ENCODE peak calls at places on chromosomes 6 and 20, in five cellular contexts. One of them, this sample, is unnamed.

GRCh38 chr20:14958626-14959025 is 621.2 kb upstream of the FLRT3 start:
- DNase-seq in A549: no peak
- DNase-seq in HepG2: no peak
- DNase-seq in H1: no peak
- DNase-seq in SK-N-SH: no peak
- DNase-seq in this sample: no peak

GRCh38 chr6:151409260-151409659 is 17.9 kb upstream of the ZBTB2 start:
- DNase-seq in A549: no peak
- DNase-seq in HepG2: no peak
- DNase-seq in SK-N-SH: no peak
- DNase-seq in H1: no peak
- DNase-seq in this sample: no peak

GRCh38 chr20:157154-157553 is at the start of gene DEFB127:
- DNase-seq in H1: no peak
- DNase-seq in SK-N-SH: no peak
- DNase-seq in HepG2: no peak
- DNase-seq in A549: no peak
- DNase-seq in this sample: no peak

GRCh38 chr6:41150671-41151070 is 3.5 kb downstream of the TREML1 start:
- DNase-seq in SK-N-SH: no peak
- DNase-seq in H1: no peak
- DNase-seq in HepG2: no peak
- DNase-seq in A549: no peak
- DNase-seq in this sample: no peak

GRCh38 chr20:62691485-62691884 is 17.2 kb upstream of the NTSR1 start:
- DNase-seq in A549: no peak
- DNase-seq in SK-N-SH: no peak
- DNase-seq in H1: no peak
- DNase-seq in HepG2: no peak
- DNase-seq in this sample: no peak

GRCh38 chr6:141151710-141152417 is 980.9 kb upstream of the GJE1 start:
- DNase-seq in H1: no peak
- DNase-seq in A549: no peak
- DNase-seq in SK-N-SH: no peak
- DNase-seq in HepG2: no peak
- DNase-seq in this sample: no peak

GRCh38 chr6:2804516-2804915 is 37.1 kb downstream of the SERPINB1 start:
- DNase-seq in HepG2: no peak
- DNase-seq in SK-N-SH: peak
- DNase-seq in A549: no peak
- DNase-seq in H1: no peak
- DNase-seq in this sample: no peak

GRCh38 chr6:115891111-115891669 is 169.5 kb downstream of the FRK start:
- DNase-seq in SK-N-SH: no peak
- DNase-seq in HepG2: no peak
- DNase-seq in H1: no peak
- DNase-seq in A549: peak
- DNase-seq in this sample: peak

GRCh38 chr6:101429845-101430244 is 36.3 kb downstream of the GRIK2 start:
- DNase-seq in HepG2: no peak
- DNase-seq in SK-N-SH: no peak
- DNase-seq in A549: no peak
- DNase-seq in H1: no peak
- DNase-seq in this sample: no peak

GRCh38 chr6:112665114-112665513 is 318.0 kb downstream of the RFPL4B start:
- DNase-seq in HepG2: no peak
- DNase-seq in SK-N-SH: no peak
- DNase-seq in H1: no peak
- DNase-seq in A549: no peak
- DNase-seq in this sample: no peak

GRCh38 chr6:151445482-151445881 is 6.4 kb downstream of the RMND1 start:
- DNase-seq in HepG2: no peak
- DNase-seq in H1: no peak
- DNase-seq in SK-N-SH: no peak
- DNase-seq in A549: no peak
- DNase-seq in this sample: no peak

GRCh38 chr6:44221291-44221960 is 2.0 kb upstream of the SLC29A1 start:
- DNase-seq in SK-N-SH: peak
- DNase-seq in HepG2: peak
- DNase-seq in H1: no peak
- DNase-seq in A549: peak
- DNase-seq in this sample: no peak

GRCh38 chr20:62088258-62089127 is 22.8 kb upstream of the TAF4 start:
- DNase-seq in H1: no peak
- DNase-seq in HepG2: peak
- DNase-seq in A549: peak
- DNase-seq in SK-N-SH: no peak
- DNase-seq in this sample: no peak

GRCh38 chr6:42520786-42521607 is 42.8 kb upstream of the UBR2 start:
- DNase-seq in HepG2: no peak
- DNase-seq in A549: peak
- DNase-seq in H1: no peak
- DNase-seq in SK-N-SH: no peak
- DNase-seq in this sample: peak

GRCh38 chr6:155154158-155154830 is 109.5 kb upstream of the CLDN20 start:
- DNase-seq in HepG2: peak
- DNase-seq in SK-N-SH: peak
- DNase-seq in A549: no peak
- DNase-seq in H1: no peak
- DNase-seq in this sample: no peak

GRCh38 chr6:44202972-44203750 is 13.6 kb upstream of the MYMX start:
- DNase-seq in A549: no peak
- DNase-seq in HepG2: no peak
- DNase-seq in SK-N-SH: no peak
- DNase-seq in H1: no peak
- DNase-seq in this sample: no peak

GRCh38 chr6:13273931-13274706 is 54.2 kb downstream of the TBC1D7 start:
- DNase-seq in SK-N-SH: no peak
- DNase-seq in H1: no peak
- DNase-seq in A549: no peak
- DNase-seq in HepG2: no peak
- DNase-seq in this sample: peak

GRCh38 chr20:32010666-32011065 is 428 bp downstream of the CCM2L start:
- DNase-seq in SK-N-SH: no peak
- DNase-seq in HepG2: no peak
- DNase-seq in H1: no peak
- DNase-seq in A549: no peak
- DNase-seq in this sample: no peak

GRCh38 chr20:38167851-38168760 is 3.0 kb upstream of the TGM2 start:
- DNase-seq in A549: peak
- DNase-seq in SK-N-SH: no peak
- DNase-seq in HepG2: peak
- DNase-seq in H1: no peak
- DNase-seq in this sample: no peak

GRCh38 chr6:152356659-152357058 is 280.5 kb downstream of the SYNE1 start:
- DNase-seq in HepG2: peak
- DNase-seq in SK-N-SH: no peak
- DNase-seq in A549: peak
- DNase-seq in H1: no peak
- DNase-seq in this sample: no peak

GRCh38 chr20:23120261-23120660 is 34.1 kb upstream of the CD93 start:
- DNase-seq in A549: no peak
- DNase-seq in H1: no peak
- DNase-seq in HepG2: no peak
- DNase-seq in SK-N-SH: no peak
- DNase-seq in this sample: no peak

GRCh38 chr6:131685266-131685780 is 15.9 kb downstream of the OR2A4 start:
- DNase-seq in H1: no peak
- DNase-seq in HepG2: no peak
- DNase-seq in SK-N-SH: no peak
- DNase-seq in A549: no peak
- DNase-seq in this sample: peak

GRCh38 chr6:6811151-6812002 is 222.9 kb downstream of the LY86 start:
- DNase-seq in A549: peak
- DNase-seq in H1: peak
- DNase-seq in SK-N-SH: no peak
- DNase-seq in HepG2: peak
- DNase-seq in this sample: no peak

GRCh38 chr20:45014671-45015415 is 48.5 kb downstream of the STK4 start:
- DNase-seq in A549: no peak
- DNase-seq in HepG2: no peak
- DNase-seq in H1: no peak
- DNase-seq in SK-N-SH: no peak
- DNase-seq in this sample: no peak

GRCh38 chr20:45010399-45010828 is 44.1 kb downstream of the STK4 start:
- DNase-seq in A549: no peak
- DNase-seq in HepG2: no peak
- DNase-seq in SK-N-SH: no peak
- DNase-seq in H1: no peak
- DNase-seq in this sample: no peak

GRCh38 chr20:45016089-45016641 is 49.9 kb downstream of the STK4 start:
- DNase-seq in H1: no peak
- DNase-seq in A549: no peak
- DNase-seq in HepG2: no peak
- DNase-seq in SK-N-SH: no peak
- DNase-seq in this sample: no peak

GRCh38 chr20:45011108-45011526 is 44.8 kb downstream of the STK4 start:
- DNase-seq in HepG2: peak
- DNase-seq in A549: peak
- DNase-seq in H1: no peak
- DNase-seq in SK-N-SH: peak
- DNase-seq in this sample: no peak

GRCh38 chr20:45012682-45013302 is 46.5 kb downstream of the STK4 start:
- DNase-seq in SK-N-SH: no peak
- DNase-seq in HepG2: no peak
- DNase-seq in H1: no peak
- DNase-seq in A549: no peak
- DNase-seq in this sample: no peak
- TF ChIP-seq CHD2 in SK-N-SH: no peak
- TF ChIP-seq CHD2 in HepG2: no peak
- TF ChIP-seq CHD2 in H1: no peak
- TF ChIP-seq CHD2 in A549: no peak
- TF ChIP-seq CHD2 in this sample: no peak

DNA sequence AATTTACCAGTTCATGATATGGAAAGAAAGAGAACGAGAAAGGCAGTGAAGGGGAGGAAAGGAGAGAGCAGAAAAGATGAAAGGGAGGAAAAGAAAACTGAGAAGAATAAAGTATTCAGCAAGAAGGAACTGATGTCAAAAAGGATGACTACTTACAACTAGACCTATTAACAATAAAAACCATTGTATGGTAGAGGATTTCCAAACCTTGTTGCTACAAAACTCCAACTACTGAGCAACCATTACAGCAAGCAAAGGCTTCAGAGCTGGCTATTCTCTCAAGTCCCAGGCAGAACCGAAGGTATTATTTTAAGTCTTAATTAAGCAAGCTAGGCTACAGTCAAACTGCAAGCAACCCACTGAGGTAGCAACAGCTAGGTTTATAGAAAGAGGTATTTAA is 142.2 kb downstream of the BTBD9 start:
- DNase-seq in H1: no peak
- DNase-seq in A549: no peak
- DNase-seq in HepG2: no peak
- DNase-seq in SK-N-SH: no peak
- DNase-seq in this sample: no peak
- TF ChIP-seq CHD2 in H1: no peak
- TF ChIP-seq CHD2 in A549: no peak
- TF ChIP-seq CHD2 in HepG2: no peak
- TF ChIP-seq CHD2 in SK-N-SH: no peak
- TF ChIP-seq CHD2 in this sample: no peak

DNA sequence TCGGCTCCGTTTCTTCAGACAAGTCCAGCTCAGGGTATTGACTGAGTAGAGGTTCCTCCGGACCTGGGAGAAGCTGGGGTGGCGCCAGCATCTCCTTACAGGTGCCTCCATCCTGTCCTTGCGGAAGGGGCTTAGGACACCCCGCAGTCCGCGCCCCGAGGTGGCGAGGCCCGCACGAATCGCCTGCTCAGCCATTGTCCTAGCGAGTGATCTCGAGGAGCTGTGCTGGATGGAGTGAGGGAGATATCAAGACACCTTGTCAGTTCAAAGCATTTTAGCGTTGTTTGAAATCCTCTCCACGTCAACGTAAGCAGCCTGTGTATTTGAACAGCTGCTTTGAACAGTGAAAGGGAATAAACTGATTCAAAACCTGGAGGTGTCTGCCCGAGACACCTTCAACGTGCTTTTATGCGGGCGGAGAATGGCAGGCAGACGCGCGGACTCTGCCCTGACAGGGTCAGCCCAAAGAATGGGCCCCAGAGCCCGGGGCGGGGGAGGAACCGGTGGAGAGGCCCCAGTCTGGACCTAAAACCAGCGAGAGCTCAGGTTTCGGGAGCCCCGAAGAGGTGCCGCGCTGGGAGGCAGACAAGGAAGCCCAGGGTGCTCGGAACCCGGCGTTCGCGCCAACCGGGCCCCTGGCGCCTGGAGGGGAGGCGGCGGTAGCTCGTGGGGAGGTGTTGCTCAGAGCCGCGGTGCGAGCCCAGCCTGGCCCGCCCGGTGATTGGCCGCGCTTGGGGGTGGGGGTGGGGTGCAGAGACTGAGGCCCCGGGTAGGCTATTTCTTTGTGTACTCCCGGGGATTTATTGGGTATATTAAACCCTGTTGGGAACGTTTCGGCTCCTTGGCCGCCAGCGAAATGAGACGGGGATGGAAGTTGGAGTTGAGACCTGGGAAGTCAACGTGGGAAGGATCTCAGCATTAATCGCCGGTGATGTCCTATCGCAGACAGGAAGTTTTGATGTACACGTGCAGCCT is 3.0 kb upstream of the POU3F2 start:
- DNase-seq in HepG2: no peak
- DNase-seq in SK-N-SH: peak
- DNase-seq in A549: no peak
- DNase-seq in H1: no peak
- DNase-seq in this sample: no peak
- TF ChIP-seq CHD2 in HepG2: no peak
- TF ChIP-seq CHD2 in SK-N-SH: no peak
- TF ChIP-seq CHD2 in A549: no peak
- TF ChIP-seq CHD2 in H1: no peak
- TF ChIP-seq CHD2 in this sample: no peak

GRCh38 chr6:25918083-25918683 is 12.3 kb downstream of the SLC17A2 start:
- DNase-seq in H1: no peak
- DNase-seq in HepG2: no peak
- DNase-seq in A549: no peak
- DNase-seq in SK-N-SH: no peak
- DNase-seq in this sample: no peak

GRCh38 chr6:25925808-25926325 is 4.6 kb downstream of the SLC17A2 start:
- DNase-seq in HepG2: no peak
- DNase-seq in H1: no peak
- DNase-seq in A549: no peak
- DNase-seq in SK-N-SH: peak
- DNase-seq in this sample: no peak

GRCh38 chr6:25919657-25920056 is 10.8 kb downstream of the SLC17A2 start:
- DNase-seq in SK-N-SH: no peak
- DNase-seq in A549: no peak
- DNase-seq in H1: no peak
- DNase-seq in HepG2: no peak
- DNase-seq in this sample: no peak

GRCh38 chr6:25921525-25922203 is 8.8 kb downstream of the SLC17A2 start:
- DNase-seq in H1: no peak
- DNase-seq in SK-N-SH: no peak
- DNase-seq in HepG2: no peak
- DNase-seq in A549: no peak
- DNase-seq in this sample: no peak

DNA sequence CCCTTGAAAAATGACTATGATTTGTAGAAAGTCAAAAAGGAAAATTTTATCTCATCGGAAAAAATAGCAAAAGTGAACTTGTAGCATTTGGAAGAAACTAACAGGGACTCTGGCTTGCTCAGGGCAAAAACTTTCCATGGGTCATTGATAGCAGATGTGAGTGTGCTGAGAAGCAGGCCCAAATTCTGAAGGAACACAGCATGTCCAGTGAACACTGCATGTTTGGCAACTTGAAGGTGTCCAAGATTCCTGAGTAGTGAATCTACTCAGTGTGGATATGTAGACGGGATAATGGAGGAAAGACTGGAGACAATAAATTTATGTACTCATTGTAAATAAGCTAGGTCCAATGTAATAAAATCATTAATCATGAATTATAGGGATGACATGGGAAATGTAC is 8.2 kb downstream of the SLC17A2 start:
- DNase-seq in A549: no peak
- DNase-seq in HepG2: no peak
- DNase-seq in H1: no peak
- DNase-seq in SK-N-SH: no peak
- DNase-seq in this sample: no peak
- TF ChIP-seq CHD2 in A549: no peak
- TF ChIP-seq CHD2 in HepG2: no peak
- TF ChIP-seq CHD2 in H1: no peak
- TF ChIP-seq CHD2 in SK-N-SH: no peak
- TF ChIP-seq CHD2 in this sample: no peak